ENCODE peak calls at places on chromosomes 11 and 22, in four cellular contexts. I, P, E and B are unnamed samples.

GRCh38 chr11:120142072-120142423 is 4.1 kb upstream of the TRIM29 start:
- DNase-seq in I (no peak), P (no peak), E (no peak), B (no peak)

GRCh38 chr22:40056163-40056958 is 61.6 kb downstream of the FAM83F start:
- DNase-seq in I (no peak), P (no peak), E (no peak), B (no peak)

GRCh38 chr22:44753189-44754042 is 1.0 kb downstream of the ARHGAP8 start:
- DNase-seq in I (no peak), P (no peak), E (no peak), B (no peak)

GRCh38 chr11:72228229-72228843 is 3.8 kb downstream of the INPPL1 start:
- DNase-seq in I (no peak), P (no peak), E (no peak), B (no peak)

GRCh38 chr11:128686745-128687177 is 7.1 kb upstream of the FLI1 start:
- DNase-seq in I (no peak), P (peak; percentile 65), E (peak; percentile 24), B (no peak)

GRCh38 chr22:37229012-37229804 is 14.9 kb downstream of the RAC2 start:
- DNase-seq in I (no peak), P (no peak), E (no peak), B (no peak)

GRCh38 chr11:104876324-104876723 is 21.9 kb downstream of the CASP12 start:
- DNase-seq in I (no peak), P (no peak), E (no peak), B (no peak)

GRCh38 chr22:40325315-40325714 is 21.0 kb upstream of the ADSL start:
- DNase-seq in I (no peak), P (no peak), E (no peak), B (no peak)

GRCh38 chr11:83241291-83241946 is 44.7 kb downstream of the CCDC90B start:
- DNase-seq in I (no peak), P (no peak), E (no peak), B (peak; percentile 63)

GRCh38 chr11:2270322-2271076 is at the start of gene ASCL2:
- DNase-seq in I (no peak), P (no peak), E (no peak), B (no peak)

GRCh38 chr22:43310798-43311197 is 32.4 kb downstream of the SCUBE1 start:
- DNase-seq in I (no peak), P (no peak), E (no peak), B (no peak)

GRCh38 chr22:35375031-35375430 is 5.9 kb upstream of the HMOX1 start:
- DNase-seq in I (no peak), P (no peak), E (no peak), B (no peak)

GRCh38 chr11:95296621-95297025 is 65.6 kb upstream of the SESN3 start:
- DNase-seq in I (no peak), P (no peak), E (no peak), B (no peak)

GRCh38 chr22:20661473-20661872 is 112.4 kb upstream of the SERPIND1 start:
- DNase-seq in I (no peak), P (no peak), E (no peak), B (no peak)

GRCh38 chr11:72015511-72016061 is 16.9 kb downstream of the IL18BP start:
- DNase-seq in I (no peak), P (no peak), E (no peak), B (peak; percentile 13)

GRCh38 chr11:616320-617220 is 820 bp upstream of the IRF7 start:
- DNase-seq in I (no peak), P (no peak), E (no peak), B (no peak)